ENCODE peak calls at places on chromosome 17, in seven cellular contexts. P is GM12891; B is RWPE1; Z is EL; U is HFFc6; K is stimulated activated CD8-positive, alpha-beta memory T cell treated with anti-CD3 and anti-CD28 coated beads, Interleukin-7, amount 100 ng/mL, for 24 hours; C is NCI-H2171. V is an unnamed sample.

GRCh38 chr17:83190601-83191387 is 111.4 kb downstream of the METRNL start:
- DNase-seq in B (no peak), C (no peak), K (no peak), Z (no peak), P (no peak), U (no peak), V (no peak)

GRCh38 chr17:77235370-77236080 is 94.8 kb downstream of the SEC14L1 start:
- DNase-seq in U (peak; percentile 74), P (no peak), B (no peak), Z (peak; percentile 83), K (no peak), C (no peak), V (peak; percentile 38)

GRCh38 chr17:28717578-28718316 is at the start of gene RAB34:
- DNase-seq in K (no peak), Z (peak; percentile 92), C (peak; percentile 89), B (peak; percentile 66), P (no peak), U (peak; percentile 74), V (peak; percentile 70)

GRCh38 chr17:46813920-46814319 is 4.6 kb downstream of the WNT3 start:
- DNase-seq in U (no peak), P (no peak), C (no peak), B (no peak), Z (no peak), K (no peak), V (no peak)

GRCh38 chr17:72399608-72400487 is 279.0 kb downstream of the SOX9 start:
- DNase-seq in U (no peak), P (no peak), K (no peak), C (no peak), B (no peak), Z (no peak), V (no peak)

GRCh38 chr17:18991531-18992315 is 12.8 kb downstream of the FAM83G start:
- DNase-seq in K (no peak), B (no peak), P (no peak), Z (no peak), U (no peak), C (no peak), V (peak; percentile 37)

GRCh38 chr17:43216762-43217613 is 5.3 kb downstream of the TMEM106A start:
- DNase-seq in K (no peak), P (no peak), B (no peak), Z (no peak), U (no peak), C (no peak), V (no peak)

GRCh38 chr17:10292057-10292931 is 80.5 kb downstream of the MYH13 start:
- DNase-seq in C (no peak), U (peak; percentile 41), K (no peak), P (no peak), Z (peak; percentile 6), B (peak; percentile 96), V (no peak)

GRCh38 chr17:28335959-28336871 is 654 bp downstream of the TNFAIP1 start:
- DNase-seq in Z (peak; percentile 95), U (peak; percentile 89), C (peak; percentile 37), P (no peak), B (peak; percentile 80), K (no peak), V (peak; percentile 53)

GRCh38 chr17:71919181-71919580 is 201.6 kb upstream of the SOX9 start:
- DNase-seq in Z (no peak), K (no peak), U (no peak), B (no peak), C (no peak), P (no peak), V (no peak)

GRCh38 chr17:65551641-65552040 is 9.8 kb downstream of the AXIN2 start:
- DNase-seq in P (no peak), Z (no peak), U (no peak), K (no peak), C (no peak), B (no peak), V (no peak)

GRCh38 chr17:8164815-8165131 is 2.0 kb upstream of the VAMP2 start:
- DNase-seq in B (no peak), Z (no peak), K (no peak), C (no peak), P (no peak), U (no peak), V (no peak)

GRCh38 chr17:549197-550040 is 165.2 kb downstream of the VPS53 start:
- DNase-seq in B (no peak), P (no peak), Z (peak; percentile 92), U (peak; percentile 29), K (no peak), C (peak; percentile 26), V (no peak)

GRCh38 chr17:29115906-29116651 is 64.1 kb downstream of the MYO18A start:
- DNase-seq in P (peak; percentile 57), U (peak; percentile 67), Z (peak; percentile 72), K (peak; percentile 6), C (peak; percentile 83), B (peak; percentile 64), V (no peak)

GRCh38 chr17:39210093-39210434 is 10.0 kb downstream of the RPL19 start:
- DNase-seq in Z (no peak), P (no peak), U (no peak), C (no peak), K (no peak), B (no peak), V (no peak)

GRCh38 chr17:31548709-31549108 is 157.2 kb downstream of the RAB11FIP4 start:
- DNase-seq in B (no peak), C (peak; percentile 25), P (no peak), U (no peak), Z (no peak), K (no peak), V (no peak)

GRCh38 chr17:27457731-27458523 is 1.7 kb downstream of the KSR1 start:
- DNase-seq in B (no peak), K (no peak), P (no peak), Z (peak; percentile 24), C (peak; percentile 72), U (no peak), V (no peak)

GRCh38 chr17:59423903-59424302 is 92.4 kb downstream of the YPEL2 start:
- DNase-seq in Z (no peak), P (no peak), K (no peak), U (no peak), C (no peak), B (no peak), V (no peak)

GRCh38 chr17:50871369-50871768 is 5.2 kb upstream of the TOB1 start:
- DNase-seq in Z (no peak), U (no peak), P (no peak), B (no peak), C (no peak), K (no peak), V (no peak)

GRCh38 chr17:72790194-72790593 is 302.3 kb downstream of the SLC39A11 start:
- DNase-seq in Z (no peak), P (no peak), C (no peak), B (no peak), U (no peak), K (no peak), V (no peak)